ENCODE peak calls at places on chromosomes 4 and X, in eight cellular contexts. Q, U, N, C, J, M, L and E are unnamed samples.

GRCh38 chrX:21811832-21812231 is 27.6 kb upstream of the MBTPS2 start:
- DNase-seq in J (no peak), M (no peak), Q (no peak), L (no peak), C (no peak), U (no peak), N (no peak), E (no peak)

GRCh38 chrX:11687157-11687556 is 21.4 kb upstream of the ARHGAP6 start:
- DNase-seq in L (no peak), U (no peak), C (no peak), J (no peak), N (no peak), Q (no peak), M (no peak), E (no peak)

GRCh38 chrX:16466640-16467432 is 183.1 kb upstream of the S100G start:
- DNase-seq in N (no peak), J (peak; percentile 73), U (no peak), L (no peak), M (no peak), C (no peak), Q (no peak), E (no peak)

GRCh38 chr4:122783301-122784215 is 43.1 kb upstream of the FGF2 start:
- DNase-seq in L (peak; percentile 30), Q (no peak), C (peak; percentile 17), J (peak; percentile 99), M (no peak), N (no peak), U (peak; percentile 12), E (no peak)

GRCh38 chr4:48043504-48043903 is 26.9 kb downstream of the NIPAL1 start:
- DNase-seq in C (no peak), Q (no peak), M (no peak), U (no peak), J (no peak), N (no peak), L (no peak), E (no peak)

GRCh38 chr4:42596918-42597317 is 60.0 kb downstream of the ATP8A1 start:
- DNase-seq in J (no peak), L (no peak), C (no peak), Q (no peak), N (no peak), M (no peak), U (no peak), E (no peak)

GRCh38 chrX:75086731-75087195 is 69.3 kb downstream of the ABCB7 start:
- DNase-seq in U (no peak), L (no peak), Q (no peak), C (peak; percentile 0), N (no peak), M (no peak), J (no peak), E (no peak)

GRCh38 chr4:70833701-70834100 is 6.0 kb downstream of the GRSF1 start:
- DNase-seq in L (no peak), U (no peak), N (no peak), C (no peak), J (peak; percentile 9), M (no peak), Q (no peak), E (no peak)

GRCh38 chr4:71020611-71021010 is 27.2 kb downstream of the DCK start:
- DNase-seq in C (no peak), M (no peak), J (no peak), U (no peak), N (no peak), Q (no peak), L (no peak), E (no peak)

GRCh38 chr4:132565542-132565941 is 583.6 kb upstream of the PCDH10 start:
- DNase-seq in Q (no peak), U (no peak), L (no peak), N (no peak), C (no peak), M (no peak), J (no peak), E (no peak)

GRCh38 chr4:55993994-55994657 is 45.4 kb downstream of the CEP135 start:
- DNase-seq in L (no peak), M (no peak), N (no peak), C (no peak), U (no peak), Q (no peak), J (no peak), E (no peak)

GRCh38 chr4:16212138-16212782 is 14.0 kb downstream of the TAPT1 start:
- DNase-seq in U (no peak), M (no peak), J (no peak), Q (no peak), L (no peak), N (no peak), C (no peak), E (no peak)

GRCh38 chrX:34332336-34332735 is 200.2 kb upstream of the FAM47A start:
- DNase-seq in Q (peak; percentile 14), L (no peak), N (no peak), M (no peak), J (no peak), C (peak; percentile 1), U (no peak), E (peak; percentile 61)

GRCh38 chr4:67327245-67327860 is 217.9 kb downstream of the CENPC start:
- DNase-seq in U (no peak), L (peak; percentile 20), M (peak; percentile 49), J (peak; percentile 50), C (peak; percentile 81), Q (peak; percentile 77), N (peak; percentile 25), E (peak; percentile 83)

GRCh38 chr4:7640136-7640535 is 205.4 kb upstream of the PSAPL1 start:
- DNase-seq in U (no peak), J (no peak), N (no peak), M (no peak), Q (no peak), C (no peak), L (no peak), E (no peak)

GRCh38 chr4:5517372-5517771 is 191.0 kb downstream of the EVC2 start:
- DNase-seq in C (no peak), M (no peak), J (peak; percentile 48), Q (no peak), N (no peak), U (no peak), L (no peak), E (no peak)

GRCh38 chr4:96649536-96649935 is 809.6 kb downstream of the PDHA2 start:
- DNase-seq in L (no peak), J (no peak), M (no peak), U (no peak), N (no peak), Q (no peak), C (no peak), E (no peak)

GRCh38 chrX:36787787-36788186 is 220.4 kb upstream of the FAM47C start:
- DNase-seq in L (no peak), M (no peak), Q (no peak), C (no peak), J (no peak), U (no peak), N (no peak), E (no peak)

GRCh38 chr4:52001616-52002015 is 18.5 kb downstream of the LRRC66 start:
- DNase-seq in J (no peak), L (no peak), N (no peak), M (no peak), Q (no peak), U (no peak), C (no peak), E (no peak)

GRCh38 chr4:29073571-29073970 is 1646.6 kb upstream of the PCDH7 start:
- DNase-seq in U (no peak), Q (no peak), N (no peak), C (no peak), M (no peak), L (no peak), J (no peak), E (no peak)

GRCh38 chrX:119695535-119696050 is 2.6 kb upstream of the SEPTIN6 start:
- DNase-seq in L (no peak), J (no peak), N (no peak), U (no peak), Q (no peak), C (no peak), M (no peak), E (no peak)

GRCh38 chrX:107549504-107549903 is 78.8 kb upstream of the PRPS1 start:
- DNase-seq in M (no peak), U (no peak), L (no peak), J (no peak), C (no peak), Q (no peak), N (no peak), E (no peak)

GRCh38 chrX:153909024-153909979 is 4.8 kb downstream of the AVPR2 start:
- DNase-seq in U (no peak), C (peak; percentile 46), L (no peak), N (no peak), M (no peak), Q (no peak), J (no peak), E (peak; percentile 70)

GRCh38 chr4:6002926-6003325 is 15.3 kb downstream of the C4orf50 start:
- DNase-seq in L (no peak), U (no peak), Q (no peak), N (no peak), C (no peak), J (no peak), M (no peak), E (no peak)

GRCh38 chr4:5037553-5038551 is 13.4 kb upstream of the STK32B start:
- DNase-seq in J (peak; percentile 99), L (no peak), C (no peak), U (no peak), M (no peak), N (no peak), Q (no peak), E (no peak)

GRCh38 chrX:34382416-34382815 is 250.3 kb upstream of the FAM47A start:
- DNase-seq in M (no peak), N (no peak), J (peak; percentile 53), Q (no peak), L (no peak), C (no peak), U (no peak), E (no peak)

GRCh38 chrX:11239230-11239629 is 54.0 kb upstream of the AMELX start:
- DNase-seq in N (no peak), Q (no peak), J (peak; percentile 53), U (no peak), C (no peak), L (no peak), M (no peak), E (peak; percentile 31)

GRCh38 chr4:139963708-139964107 is 190.3 kb downstream of the MAML3 start:
- DNase-seq in N (no peak), J (no peak), L (no peak), C (no peak), U (no peak), M (no peak), Q (no peak), E (no peak)

GRCh38 chrX:148588649-148589310 is 88.4 kb downstream of the AFF2 start:
- DNase-seq in N (no peak), J (no peak), L (no peak), Q (no peak), U (no peak), M (no peak), C (no peak), E (no peak)

GRCh38 chr4:56038763-56039162 is 90.0 kb downstream of the CEP135 start:
- DNase-seq in U (no peak), J (peak; percentile 2), L (no peak), N (no peak), Q (no peak), C (peak; percentile 8), M (no peak), E (no peak)

GRCh38 chr4:169305651-169306050 is 34.9 kb upstream of the SH3RF1 start:
- DNase-seq in Q (no peak), N (no peak), J (peak; percentile 30), C (no peak), L (no peak), U (no peak), M (no peak), E (no peak)

GRCh38 chr4:108119199-108119800 is 49.4 kb downstream of the LEF1 start:
- DNase-seq in C (no peak), J (no peak), Q (no peak), N (no peak), U (no peak), M (no peak), L (no peak), E (no peak)

GRCh38 chrX:129318375-129318774 is 204.9 kb downstream of the SMARCA1 start:
- DNase-seq in Q (peak; percentile 8), L (no peak), J (peak; percentile 6), C (peak; percentile 12), N (no peak), M (no peak), U (no peak), E (peak; percentile 51)

GRCh38 chrX:153925387-153925738 is 701 bp downstream of the ARHGAP4 start:
- DNase-seq in M (no peak), U (no peak), Q (no peak), N (no peak), J (no peak), L (no peak), C (no peak), E (no peak)